ENCODE peak calls at places on chromosomes 7 and 10, in nine cellular contexts. Y is AG09319; Q is AG09309; K is adrenal gland; P is astrocyte of the spinal cord; L is activated CD8-positive, alpha-beta T cell treated with anti-CD3 and anti-CD28 coated beads for 36 hours; T is progenitor cell of endocrine pancreas; H is fibroblast of mammary gland; X is Panc1. S is an unnamed sample.
A peak's percentile ranks its signal among the peaks of the same experiment; 100 is the strongest.

GRCh38 chr7:34133356-34133982 is 228.1 kb downstream of the BMPER start:
- DNase-seq in Y (peak; percentile 74), Q (peak; percentile 88), K (no peak), P (peak; percentile 86), L (no peak), T (no peak), H (peak; percentile 91), X (no peak), S (no peak)

GRCh38 chr10:129641351-129641750 is 174.3 kb downstream of the MGMT start:
- DNase-seq in Y (no peak), Q (no peak), K (no peak), P (no peak), L (no peak), T (no peak), H (no peak), X (no peak), S (no peak)

GRCh38 chr7:19117081-19117869 is at the start of gene TWIST1:
- DNase-seq in Y (peak; percentile 99), Q (peak; percentile 96), K (peak; percentile 56), P (peak; percentile 97), L (no peak), T (no peak), H (peak; percentile 94), X (no peak), S (peak; percentile 85)

GRCh38 chr7:115747174-115747573 is 283.4 kb downstream of the TFEC start:
- DNase-seq in Y (no peak), Q (no peak), K (no peak), P (peak; percentile 20), L (no peak), T (no peak), H (no peak), X (no peak), S (no peak)

GRCh38 chr10:7417103-7417623 is 6.3 kb upstream of the SFMBT2 start:
- DNase-seq in Y (no peak), Q (peak; percentile 27), K (no peak), P (peak; percentile 67), L (no peak), T (no peak), H (peak; percentile 71), X (no peak), S (no peak)

GRCh38 chr7:347644-348479 is 57.9 kb downstream of the FOXL3 start:
- DNase-seq in Y (no peak), Q (no peak), K (no peak), P (no peak), L (no peak), T (no peak), H (no peak), X (no peak), S (no peak)

GRCh38 chr7:155456772-155457543 is 971 bp upstream of the EN2 start:
- DNase-seq in Y (peak; percentile 3), Q (no peak), K (peak; percentile 76), P (peak; percentile 52), L (peak; percentile 63), T (peak; percentile 49), H (peak; percentile 31), X (no peak), S (peak; percentile 82)

GRCh38 chr7:151707757-151708156 is 169.2 kb downstream of the PRKAG2 start:
- DNase-seq in Y (no peak), Q (no peak), K (no peak), P (no peak), L (no peak), T (no peak), H (no peak), X (no peak), S (no peak)

GRCh38 chr10:515674-516073 is 173.8 kb downstream of the DIP2C start:
- DNase-seq in Y (no peak), Q (no peak), K (no peak), P (no peak), L (no peak), T (no peak), H (no peak), X (no peak), S (no peak)

GRCh38 chr10:133419211-133419950 is 5.0 kb downstream of the SPRN start:
- DNase-seq in Y (no peak), Q (no peak), K (peak; percentile 46), P (no peak), L (no peak), T (no peak), H (no peak), X (no peak), S (no peak)

GRCh38 chr10:43137701-43137970 is 609 bp upstream of the CSGALNACT2 start:
- DNase-seq in Y (peak; percentile 39), Q (no peak), K (peak; percentile 68), P (peak; percentile 60), L (peak; percentile 49), T (no peak), H (peak; percentile 45), X (no peak), S (peak; percentile 77)
- TF ChIP-seq CTCF in Y (peak; percentile 19), Q (no peak), K (no peak), P (no peak), L (no peak), T (no peak), H (no peak), X (no peak), S (no peak)

GRCh38 chr10:33837736-33838135 is 503.3 kb upstream of the NRP1 start:
- DNase-seq in Y (no peak), Q (no peak), K (no peak), P (no peak), L (no peak), T (no peak), H (no peak), X (no peak), S (no peak)
- TF ChIP-seq CTCF in Y (no peak), Q (no peak), K (no peak), P (no peak), L (no peak), T (no peak), H (no peak), X (no peak), S (no peak)

DNA sequence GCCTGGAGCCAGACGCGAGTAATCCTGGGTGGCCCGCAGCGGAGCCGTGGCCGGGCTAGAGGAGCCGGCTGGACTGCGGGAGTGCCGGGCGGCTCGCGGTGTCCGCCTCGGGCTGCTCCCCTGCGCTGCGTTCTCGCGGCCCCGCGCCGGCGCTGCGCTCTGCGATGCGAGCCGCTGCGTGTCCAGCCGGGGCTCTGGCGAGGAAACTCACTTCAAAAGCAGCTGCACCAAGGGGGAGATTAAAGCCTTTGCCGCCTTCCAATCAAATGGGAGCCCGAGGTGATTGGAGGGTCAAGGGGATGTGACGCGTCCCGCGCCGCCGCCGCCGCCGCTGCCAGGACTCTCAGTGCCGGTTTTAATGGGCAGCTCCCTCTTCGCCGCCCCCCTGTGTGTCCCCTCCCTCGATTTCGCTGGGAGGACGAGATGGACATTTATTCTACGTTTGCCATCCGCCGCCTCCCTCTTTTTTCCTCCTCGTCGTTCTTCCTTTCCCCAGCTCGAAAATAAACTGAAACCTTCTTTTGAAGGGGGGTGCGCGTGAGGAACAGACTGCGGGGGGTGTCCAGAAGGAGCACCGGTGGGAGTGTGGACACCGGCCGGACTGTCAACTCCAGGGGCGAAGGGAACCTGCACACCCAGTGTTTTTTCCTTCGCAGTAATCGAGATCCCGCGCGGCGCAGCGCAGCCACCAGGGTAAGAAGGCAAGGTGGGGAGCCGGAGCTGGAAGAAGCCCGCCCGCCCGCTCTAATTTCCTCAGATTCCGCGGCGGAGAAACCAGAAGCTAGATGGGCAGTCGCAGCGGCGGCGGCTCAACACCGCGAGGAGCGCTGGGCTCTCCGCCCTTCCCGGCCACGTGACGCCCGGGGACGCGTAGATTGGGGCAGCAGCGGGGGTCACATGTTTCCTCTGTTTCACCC is at the start of gene ZNF503:
- DNase-seq in Y (peak; percentile 97), Q (peak; percentile 85), K (peak; percentile 99), P (peak; percentile 99), L (peak; percentile 72), T (peak; percentile 90), H (peak; percentile 96), X (peak; percentile 60), S (peak; percentile 99)
- TF ChIP-seq CTCF in Y (peak; percentile 13), Q (peak; percentile 17), K (peak; percentile 61), P (peak; percentile 24), L (no peak), T (peak; percentile 18), H (peak; percentile 13), X (peak; percentile 8), S (peak; percentile 64)

GRCh38 chr7:82625377-82625776 is 181.8 kb upstream of the CACNA2D1 start:
- DNase-seq in Y (no peak), Q (no peak), K (no peak), P (no peak), L (no peak), T (no peak), H (peak; percentile 2), X (no peak), S (no peak)
- TF ChIP-seq CTCF in Y (no peak), Q (no peak), K (no peak), P (no peak), L (no peak), T (no peak), H (peak; percentile 11), X (peak; percentile 36), S (no peak)

GRCh38 chr10:80454526-80455460 is 683 bp downstream of the TSPAN14 start:
- DNase-seq in Y (no peak), Q (no peak), K (peak; percentile 66), P (no peak), L (peak; percentile 45), T (peak; percentile 23), H (no peak), X (no peak), S (no peak)

GRCh38 chr10:80453715-80454525 is at the start of gene TSPAN14:
- DNase-seq in Y (peak; percentile 49), Q (no peak), K (peak; percentile 92), P (peak; percentile 79), L (peak; percentile 77), T (peak; percentile 75), H (peak; percentile 70), X (no peak), S (peak; percentile 86)

GRCh38 chr10:80452069-80452468 is 2.0 kb upstream of the TSPAN14 start:
- DNase-seq in Y (no peak), Q (no peak), K (no peak), P (no peak), L (no peak), T (no peak), H (no peak), X (no peak), S (no peak)

GRCh38 chr10:80452688-80453391 is 1.3 kb upstream of the TSPAN14 start:
- DNase-seq in Y (no peak), Q (no peak), K (no peak), P (no peak), L (no peak), T (no peak), H (no peak), X (no peak), S (no peak)

GRCh38 chr10:80453392-80453714 is 757 bp upstream of the TSPAN14 start:
- DNase-seq in Y (no peak), Q (no peak), K (no peak), P (no peak), L (peak; percentile 15), T (no peak), H (no peak), X (no peak), S (no peak)
- TF ChIP-seq CTCF in Y (no peak), Q (no peak), K (no peak), P (no peak), L (no peak), T (peak; percentile 21), H (no peak), X (no peak), S (no peak)

GRCh38 chr10:99859585-99859984 is 77.1 kb downstream of the ABCC2 start:
- DNase-seq in Y (no peak), Q (no peak), K (no peak), P (no peak), L (peak; percentile 52), T (no peak), H (no peak), X (no peak), S (no peak)
- TF ChIP-seq CTCF in Y (peak; percentile 17), Q (peak; percentile 24), K (no peak), P (peak; percentile 53), L (peak; percentile 37), T (peak; percentile 58), H (peak; percentile 23), X (peak; percentile 87), S (peak; percentile 49)

S was measured in type B pancreatic cell.